ENCODE peak calls at places on chromosome 11, in nine cellular contexts. One of them, this sample, is unnamed.
A peak's percentile ranks its signal among the peaks of the same experiment; 100 is the strongest.

GRCh38 chr11:113138731-113139130 is 175.7 kb upstream of the TTC12 start:
- DNase-seq in HCT116: no peak
- DNase-seq in A549: no peak
- DNase-seq in pancreas: no peak
- DNase-seq in mesendoderm: no peak
- DNase-seq in transverse colon: no peak
- DNase-seq in prostate gland: no peak
- DNase-seq in heart left ventricle: no peak
- DNase-seq in PC-3: no peak
- DNase-seq in this sample: no peak

GRCh38 chr11:129267716-129268115 is 75.6 kb upstream of the ARHGAP32 start:
- DNase-seq in HCT116: no peak
- DNase-seq in A549: no peak
- DNase-seq in pancreas: no peak
- DNase-seq in mesendoderm: no peak
- DNase-seq in transverse colon: no peak
- DNase-seq in prostate gland: no peak
- DNase-seq in heart left ventricle: no peak
- DNase-seq in PC-3: no peak
- DNase-seq in this sample: no peak

GRCh38 chr11:19660076-19660475 is 52.6 kb upstream of the NAV2 start:
- DNase-seq in HCT116: peak; percentile 88
- DNase-seq in A549: peak; percentile 72
- DNase-seq in pancreas: no peak
- DNase-seq in mesendoderm: peak; percentile 72
- DNase-seq in transverse colon: no peak
- DNase-seq in prostate gland: peak; percentile 69
- DNase-seq in heart left ventricle: no peak
- DNase-seq in PC-3: peak; percentile 97
- DNase-seq in this sample: peak; percentile 10

GRCh38 chr11:117970400-117971024 is 15.7 kb upstream of the IL10RA start:
- DNase-seq in HCT116: no peak
- DNase-seq in A549: no peak
- DNase-seq in pancreas: no peak
- DNase-seq in mesendoderm: no peak
- DNase-seq in transverse colon: peak; percentile 54
- DNase-seq in prostate gland: no peak
- DNase-seq in heart left ventricle: no peak
- DNase-seq in PC-3: peak; percentile 46
- DNase-seq in this sample: no peak

GRCh38 chr11:118898400-118899295 is 15.0 kb downstream of the CXCR5 start:
- DNase-seq in HCT116: no peak
- DNase-seq in A549: no peak
- DNase-seq in pancreas: no peak
- DNase-seq in mesendoderm: no peak
- DNase-seq in transverse colon: peak; percentile 6
- DNase-seq in prostate gland: no peak
- DNase-seq in heart left ventricle: no peak
- DNase-seq in PC-3: no peak
- DNase-seq in this sample: peak; percentile 15

GRCh38 chr11:110453684-110454354 is 24.1 kb downstream of the FDX1 start:
- DNase-seq in HCT116: no peak
- DNase-seq in A549: no peak
- DNase-seq in pancreas: no peak
- DNase-seq in mesendoderm: no peak
- DNase-seq in transverse colon: no peak
- DNase-seq in prostate gland: no peak
- DNase-seq in heart left ventricle: no peak
- DNase-seq in PC-3: no peak
- DNase-seq in this sample: no peak

GRCh38 chr11:72338741-72339140 is 94.8 kb upstream of the PHOX2A start:
- DNase-seq in HCT116: no peak
- DNase-seq in A549: no peak
- DNase-seq in pancreas: no peak
- DNase-seq in mesendoderm: no peak
- DNase-seq in transverse colon: no peak
- DNase-seq in prostate gland: no peak
- DNase-seq in heart left ventricle: no peak
- DNase-seq in PC-3: peak; percentile 34
- DNase-seq in this sample: no peak

GRCh38 chr11:120835601-120836228 is 188.2 kb upstream of the TBCEL start:
- DNase-seq in HCT116: no peak
- DNase-seq in A549: no peak
- DNase-seq in pancreas: no peak
- DNase-seq in mesendoderm: peak; percentile 29
- DNase-seq in transverse colon: no peak
- DNase-seq in prostate gland: no peak
- DNase-seq in heart left ventricle: no peak
- DNase-seq in PC-3: peak; percentile 31
- DNase-seq in this sample: no peak

GRCh38 chr11:35717043-35717442 is 54.5 kb downstream of the TRIM44 start:
- DNase-seq in HCT116: no peak
- DNase-seq in A549: no peak
- DNase-seq in pancreas: no peak
- DNase-seq in mesendoderm: peak; percentile 46
- DNase-seq in transverse colon: no peak
- DNase-seq in prostate gland: no peak
- DNase-seq in heart left ventricle: no peak
- DNase-seq in PC-3: peak; percentile 11
- DNase-seq in this sample: no peak

GRCh38 chr11:130916910-130917309 is 631 bp upstream of the SNX19 start:
- DNase-seq in HCT116: no peak
- DNase-seq in A549: no peak
- DNase-seq in pancreas: no peak
- DNase-seq in mesendoderm: no peak
- DNase-seq in transverse colon: no peak
- DNase-seq in prostate gland: no peak
- DNase-seq in heart left ventricle: no peak
- DNase-seq in PC-3: no peak
- DNase-seq in this sample: no peak

GRCh38 chr11:23473782-23474181 is 613.5 kb upstream of the CCDC179 start:
- DNase-seq in HCT116: no peak
- DNase-seq in A549: no peak
- DNase-seq in pancreas: no peak
- DNase-seq in mesendoderm: no peak
- DNase-seq in transverse colon: no peak
- DNase-seq in prostate gland: no peak
- DNase-seq in heart left ventricle: no peak
- DNase-seq in PC-3: no peak
- DNase-seq in this sample: no peak

GRCh38 chr11:43376594-43376993 is 17.9 kb downstream of the TTC17 start:
- DNase-seq in HCT116: no peak
- DNase-seq in A549: no peak
- DNase-seq in pancreas: no peak
- DNase-seq in mesendoderm: no peak
- DNase-seq in transverse colon: no peak
- DNase-seq in prostate gland: no peak
- DNase-seq in heart left ventricle: no peak
- DNase-seq in PC-3: peak; percentile 86
- DNase-seq in this sample: no peak

DNA sequence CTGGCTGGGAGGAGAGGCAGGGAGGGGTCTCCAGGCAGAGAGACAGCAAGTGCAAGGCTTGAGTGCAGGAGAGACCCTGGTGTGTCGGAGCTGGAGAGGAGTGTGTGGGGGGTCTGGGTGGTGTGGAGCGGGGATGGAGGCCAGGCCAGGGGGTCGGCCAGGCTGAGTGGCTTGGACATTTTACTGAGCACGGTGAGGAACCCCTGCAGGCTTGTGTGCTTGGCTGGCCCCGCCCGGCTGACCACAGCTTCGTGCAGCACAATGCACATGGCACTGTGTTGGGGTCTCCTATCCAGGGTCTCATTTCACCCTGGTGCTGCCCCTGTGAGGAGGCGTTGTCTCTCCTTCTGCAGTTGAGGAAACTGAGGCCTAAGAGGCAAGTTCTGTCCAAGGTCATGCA is 5.6 kb downstream of the MYEOV start:
- DNase-seq in HCT116: no peak
- DNase-seq in A549: no peak
- DNase-seq in pancreas: no peak
- DNase-seq in mesendoderm: no peak
- DNase-seq in transverse colon: no peak
- DNase-seq in prostate gland: no peak
- DNase-seq in heart left ventricle: no peak
- DNase-seq in PC-3: no peak
- DNase-seq in this sample: no peak
- H3K4me1 ChIP-seq in HCT116: peaks cover 96% of the 10 kb centered on the region
- H3K4me1 ChIP-seq in A549: peaks cover 86% of the 10 kb centered on the region
- H3K4me1 ChIP-seq in pancreas: peaks cover 16% of the 10 kb centered on the region
- H3K4me1 ChIP-seq in mesendoderm: no peaks in the 10 kb centered on the region
- H3K4me1 ChIP-seq in transverse colon: peaks cover 63% of the 10 kb centered on the region
- H3K4me1 ChIP-seq in prostate gland: no peaks in the 10 kb centered on the region
- H3K4me1 ChIP-seq in heart left ventricle: peaks cover 59% of the 10 kb centered on the region
- H3K4me1 ChIP-seq in PC-3: peaks cover 73% of the 10 kb centered on the region
- H3K4me1 ChIP-seq in this sample: peaks cover 30% of the 10 kb centered on the region

GRCh38 chr11:127875076-127875475 is 712.3 kb downstream of the ETS1 start:
- DNase-seq in HCT116: no peak
- DNase-seq in A549: no peak
- DNase-seq in pancreas: no peak
- DNase-seq in mesendoderm: no peak
- DNase-seq in transverse colon: no peak
- DNase-seq in prostate gland: no peak
- DNase-seq in heart left ventricle: no peak
- DNase-seq in PC-3: no peak
- DNase-seq in this sample: no peak

GRCh38 chr11:127873478-127873877 is 713.9 kb downstream of the ETS1 start:
- DNase-seq in HCT116: no peak
- DNase-seq in A549: no peak
- DNase-seq in pancreas: no peak
- DNase-seq in mesendoderm: no peak
- DNase-seq in transverse colon: no peak
- DNase-seq in prostate gland: no peak
- DNase-seq in heart left ventricle: no peak
- DNase-seq in PC-3: no peak
- DNase-seq in this sample: no peak
- H3K27ac ChIP-seq in HCT116: no peak overlapping the region
- H3K27ac ChIP-seq in A549: no peak overlapping the region
- H3K27ac ChIP-seq in pancreas: no peak overlapping the region
- H3K27ac ChIP-seq in mesendoderm: no peak overlapping the region
- H3K27ac ChIP-seq in transverse colon: no peak overlapping the region
- H3K27ac ChIP-seq in prostate gland: no peak overlapping the region
- H3K27ac ChIP-seq in heart left ventricle: no peak overlapping the region
- H3K27ac ChIP-seq in PC-3: no peak overlapping the region
- H3K27ac ChIP-seq in this sample: no peak overlapping the region

GRCh38 chr11:25737071-25737675 is 594.8 kb upstream of the ANO3 start:
- DNase-seq in HCT116: no peak
- DNase-seq in A549: no peak
- DNase-seq in pancreas: no peak
- DNase-seq in mesendoderm: no peak
- DNase-seq in transverse colon: no peak
- DNase-seq in prostate gland: no peak
- DNase-seq in heart left ventricle: no peak
- DNase-seq in PC-3: no peak
- DNase-seq in this sample: no peak

GRCh38 chr11:25742800-25743199 is 589.1 kb upstream of the ANO3 start:
- DNase-seq in HCT116: no peak
- DNase-seq in A549: no peak
- DNase-seq in pancreas: no peak
- DNase-seq in mesendoderm: no peak
- DNase-seq in transverse colon: no peak
- DNase-seq in prostate gland: no peak
- DNase-seq in heart left ventricle: no peak
- DNase-seq in PC-3: no peak
- DNase-seq in this sample: no peak

DNA sequence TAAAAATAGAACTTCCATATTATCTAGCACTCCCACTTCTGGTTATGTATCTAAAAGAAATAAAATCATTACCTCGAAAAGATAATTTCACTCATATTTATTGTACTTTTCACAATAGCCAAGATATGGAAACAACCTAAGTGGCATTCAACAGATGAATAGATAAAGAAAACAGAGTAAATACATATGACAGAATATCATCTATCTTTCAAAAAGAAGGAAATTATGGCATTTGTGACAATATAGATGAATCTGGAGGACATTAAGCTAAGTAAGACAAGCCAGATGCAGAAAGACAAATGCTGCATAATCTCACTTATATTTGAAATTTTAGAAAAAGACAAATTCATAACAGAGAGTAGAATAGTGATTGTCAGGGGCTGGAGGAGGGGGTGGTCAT is 590.0 kb upstream of the ANO3 start:
- DNase-seq in HCT116: no peak
- DNase-seq in A549: no peak
- DNase-seq in pancreas: no peak
- DNase-seq in mesendoderm: no peak
- DNase-seq in transverse colon: no peak
- DNase-seq in prostate gland: no peak
- DNase-seq in heart left ventricle: no peak
- DNase-seq in PC-3: no peak
- DNase-seq in this sample: no peak
- H3K4me1 ChIP-seq in HCT116: no peaks in the 10 kb centered on the region
- H3K4me1 ChIP-seq in A549: no peaks in the 10 kb centered on the region
- H3K4me1 ChIP-seq in pancreas: no peaks in the 10 kb centered on the region
- H3K4me1 ChIP-seq in mesendoderm: no peaks in the 10 kb centered on the region
- H3K4me1 ChIP-seq in transverse colon: no peaks in the 10 kb centered on the region
- H3K4me1 ChIP-seq in prostate gland: no peaks in the 10 kb centered on the region
- H3K4me1 ChIP-seq in heart left ventricle: no peaks in the 10 kb centered on the region
- H3K4me1 ChIP-seq in PC-3: no peaks in the 10 kb centered on the region
- H3K4me1 ChIP-seq in this sample: no peaks in the 10 kb centered on the region

GRCh38 chr11:78417888-78418583 is 416 bp upstream of the GAB2 start:
- DNase-seq in HCT116: peak; percentile 32
- DNase-seq in A549: peak; percentile 64
- DNase-seq in pancreas: peak; percentile 90
- DNase-seq in mesendoderm: peak; percentile 88
- DNase-seq in transverse colon: peak; percentile 87
- DNase-seq in prostate gland: peak; percentile 67
- DNase-seq in heart left ventricle: peak; percentile 87
- DNase-seq in PC-3: peak; percentile 86
- DNase-seq in this sample: peak; percentile 73

GRCh38 chr11:78417175-78417887 is at the start of gene GAB2:
- DNase-seq in HCT116: no peak
- DNase-seq in A549: no peak
- DNase-seq in pancreas: peak; percentile 77
- DNase-seq in mesendoderm: no peak
- DNase-seq in transverse colon: peak; percentile 66
- DNase-seq in prostate gland: no peak
- DNase-seq in heart left ventricle: no peak
- DNase-seq in PC-3: peak; percentile 36
- DNase-seq in this sample: peak; percentile 58

GRCh38 chr11:78416285-78417174 is 1.1 kb downstream of the GAB2 start:
- DNase-seq in HCT116: peak; percentile 27
- DNase-seq in A549: peak; percentile 81
- DNase-seq in pancreas: peak; percentile 88
- DNase-seq in mesendoderm: peak; percentile 89
- DNase-seq in transverse colon: peak; percentile 86
- DNase-seq in prostate gland: peak; percentile 50
- DNase-seq in heart left ventricle: peak; percentile 89
- DNase-seq in PC-3: peak; percentile 90
- DNase-seq in this sample: peak; percentile 91

GRCh38 chr11:78414321-78415051 is 3.1 kb downstream of the GAB2 start:
- DNase-seq in HCT116: no peak
- DNase-seq in A549: peak; percentile 44
- DNase-seq in pancreas: no peak
- DNase-seq in mesendoderm: peak; percentile 23
- DNase-seq in transverse colon: no peak
- DNase-seq in prostate gland: no peak
- DNase-seq in heart left ventricle: no peak
- DNase-seq in PC-3: peak; percentile 64
- DNase-seq in this sample: no peak

DNA sequence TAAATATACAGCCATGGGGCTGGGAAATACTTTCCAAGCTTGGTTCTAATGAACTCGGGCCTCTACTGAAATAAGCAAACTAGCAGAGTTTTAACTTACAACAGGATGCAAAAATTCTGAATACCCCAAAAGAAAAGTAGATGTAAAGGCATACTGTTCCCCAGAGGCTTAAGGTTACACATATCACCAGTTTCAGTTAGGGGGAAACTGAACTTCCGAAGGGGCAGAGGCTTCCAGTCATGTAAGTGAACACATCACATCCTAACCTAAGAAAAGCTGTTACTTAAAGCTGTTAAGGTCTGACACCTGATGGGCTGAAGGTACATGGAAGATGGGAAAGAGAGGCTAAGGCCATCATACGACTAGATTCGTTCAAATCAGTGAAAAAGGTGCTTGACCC is 2.3 kb downstream of the GAB2 start:
- DNase-seq in HCT116: no peak
- DNase-seq in A549: no peak
- DNase-seq in pancreas: no peak
- DNase-seq in mesendoderm: no peak
- DNase-seq in transverse colon: no peak
- DNase-seq in prostate gland: no peak
- DNase-seq in heart left ventricle: no peak
- DNase-seq in PC-3: no peak
- DNase-seq in this sample: no peak
- H3K27ac ChIP-seq in HCT116: no peak overlapping the region
- H3K27ac ChIP-seq in A549: no peak overlapping the region
- H3K27ac ChIP-seq in pancreas: no peak overlapping the region
- H3K27ac ChIP-seq in mesendoderm: no peak overlapping the region
- H3K27ac ChIP-seq in transverse colon: peak overlapping the region; percentile 97
- H3K27ac ChIP-seq in prostate gland: no peak overlapping the region
- H3K27ac ChIP-seq in heart left ventricle: no peak overlapping the region
- H3K27ac ChIP-seq in PC-3: no peak overlapping the region
- H3K27ac ChIP-seq in this sample: peak overlapping the region; percentile 100

This sample was measured in adrenal gland.